ENCODE peak calls at places on chromosomes 4 and X, in seven cellular contexts. G is K562, B is A673, Q is hepatocyte, I is GM23248, J is neural progenitor cell, A is GM23338. H is an unnamed sample.
A peak's percentile ranks its signal among the peaks of the same experiment; 100 is the strongest.

GRCh38 chr4:158169516-158169915 is 3.3 kb downstream of the GASK1B start:
- DNase-seq in A (no peak), I (peak; percentile 52), G (no peak), Q (no peak), J (no peak), B (no peak), H (no peak)

GRCh38 chr4:22897520-22898108 is 204.9 kb downstream of the GBA3 start:
- DNase-seq in A (peak; percentile 67), G (peak; percentile 26), Q (peak; percentile 57), I (peak; percentile 29), B (peak; percentile 28), J (peak; percentile 39), H (peak; percentile 9)

GRCh38 chrX:14936561-14936960 is 63.3 kb downstream of the MOSPD2 start:
- DNase-seq in A (no peak), Q (peak; percentile 24), I (peak; percentile 84), G (peak; percentile 15), B (peak; percentile 20), J (no peak), H (peak; percentile 73)

GRCh38 chrX:111375747-111376146 is 36.2 kb downstream of the DCX start:
- DNase-seq in G (no peak), I (peak; percentile 16), Q (peak; percentile 41), J (peak; percentile 66), B (peak; percentile 3), A (peak; percentile 49), H (no peak)

GRCh38 chrX:30906726-30907125 is 17.7 kb upstream of the TAB3 start:
- DNase-seq in A (no peak), J (no peak), B (no peak), G (no peak), Q (no peak), I (peak; percentile 61), H (peak; percentile 92)

GRCh38 chr4:110163327-110164070 is 34.9 kb downstream of the ELOVL6 start:
- DNase-seq in A (no peak), G (no peak), B (no peak), I (peak; percentile 92), Q (no peak), J (no peak), H (peak; percentile 91)

GRCh38 chr4:6873792-6874461 is 35.7 kb upstream of the TBC1D14 start:
- DNase-seq in A (peak; percentile 81), G (peak; percentile 58), B (peak; percentile 67), I (peak; percentile 72), J (peak; percentile 80), Q (peak; percentile 85), H (peak; percentile 23)

GRCh38 chr4:8585721-8586161 is 5.5 kb downstream of the GPR78 start:
- DNase-seq in B (no peak), G (no peak), I (no peak), A (no peak), J (no peak), Q (no peak), H (no peak)

GRCh38 chr4:121885115-121885514 is 14.8 kb upstream of the BBS7 start:
- DNase-seq in I (no peak), G (no peak), Q (no peak), J (no peak), B (no peak), A (no peak), H (no peak)

GRCh38 chr4:81503586-81503985 is 31.9 kb upstream of the RASGEF1B start:
- DNase-seq in I (no peak), Q (no peak), A (no peak), J (no peak), G (no peak), B (no peak), H (no peak)

GRCh38 chr4:112075129-112075753 is 70.0 kb upstream of the FAM241A start:
- DNase-seq in B (peak; percentile 76), A (peak; percentile 77), Q (peak; percentile 67), J (peak; percentile 68), G (peak; percentile 54), I (peak; percentile 84), H (peak; percentile 32)

GRCh38 chr4:165592386-165592785 is 213.6 kb downstream of the CPE start:
- DNase-seq in A (no peak), Q (no peak), J (no peak), I (no peak), G (no peak), B (no peak), H (peak; percentile 87)

GRCh38 chrX:125378205-125378604 is 58.5 kb downstream of the TEX13C start:
- DNase-seq in A (peak; percentile 28), G (no peak), Q (peak; percentile 6), I (no peak), J (no peak), B (peak; percentile 9), H (no peak)

GRCh38 chrX:138191998-138192397 is 519.5 kb downstream of the FGF13 start:
- DNase-seq in A (peak; percentile 61), J (peak; percentile 64), I (peak; percentile 50), Q (peak; percentile 47), G (peak; percentile 10), B (peak; percentile 70), H (no peak)

GRCh38 chr4:4496604-4497372 is 45.1 kb downstream of the STX18 start:
- DNase-seq in A (no peak), G (peak; percentile 17), I (no peak), Q (no peak), J (no peak), B (no peak), H (no peak)

GRCh38 chr4:129561280-129561679 is 465.3 kb downstream of the C4orf33 start:
- DNase-seq in I (no peak), J (no peak), Q (no peak), B (no peak), A (no peak), G (no peak), H (no peak)

GRCh38 chrX:132395059-132395458 is 93.8 kb downstream of the MBNL3 start:
- DNase-seq in J (no peak), A (no peak), Q (no peak), I (no peak), B (no peak), G (no peak), H (no peak)

GRCh38 chrX:153735274-153735673 is 10.6 kb downstream of the ABCD1 start:
- DNase-seq in A (peak; percentile 48), J (no peak), I (peak; percentile 10), B (no peak), Q (no peak), G (peak; percentile 35), H (no peak)

GRCh38 chrX:17007134-17007768 is 60.8 kb downstream of the REPS2 start:
- DNase-seq in G (peak; percentile 20), B (peak; percentile 58), I (peak; percentile 31), Q (no peak), J (peak; percentile 41), A (peak; percentile 44), H (no peak)

GRCh38 chr4:158781963-158782362 is 13.1 kb downstream of the FNIP2 start:
- DNase-seq in Q (no peak), A (no peak), J (no peak), I (no peak), G (no peak), B (no peak), H (no peak)

GRCh38 chrX:87634361-87634760 is 116.8 kb downstream of the KLHL4 start:
- DNase-seq in I (no peak), G (no peak), J (no peak), A (no peak), B (no peak), Q (no peak), H (no peak)

GRCh38 chr4:94918543-94918942 is 160.8 kb downstream of the BMPR1B start:
- DNase-seq in I (no peak), G (no peak), J (no peak), Q (no peak), A (no peak), B (no peak), H (no peak)

GRCh38 chr4:81684357-81684756 is 212.7 kb upstream of the RASGEF1B start:
- DNase-seq in I (no peak), Q (no peak), G (no peak), B (peak; percentile 12), J (no peak), A (no peak), H (no peak)

GRCh38 chr4:184265566-184266351 is 48.1 kb upstream of the ENPP6 start:
- DNase-seq in A (no peak), Q (no peak), G (peak; percentile 54), J (no peak), I (peak; percentile 56), B (peak; percentile 35), H (peak; percentile 29)

GRCh38 chr4:17577660-17578481 is 873 bp downstream of the LAP3 start:
- DNase-seq in G (peak; percentile 47), J (no peak), Q (peak; percentile 61), B (no peak), I (peak; percentile 73), A (peak; percentile 18), H (peak; percentile 2)

GRCh38 chr4:13905543-13905942 is 278.0 kb upstream of the BOD1L1 start:
- DNase-seq in G (no peak), J (no peak), I (peak; percentile 30), Q (no peak), B (no peak), A (no peak), H (peak; percentile 84)

GRCh38 chrX:129754266-129755024 is 15.7 kb downstream of the XPNPEP2 start:
- DNase-seq in G (peak; percentile 49), B (no peak), Q (no peak), A (peak; percentile 65), I (no peak), J (peak; percentile 46), H (no peak)

GRCh38 chr4:8922481-8922880 is 50.8 kb upstream of the HMX1 start:
- DNase-seq in G (peak; percentile 0), B (no peak), I (no peak), J (no peak), Q (no peak), A (no peak), H (no peak)

GRCh38 chr4:128823025-128823661 is 13.6 kb downstream of the JADE1 start:
- DNase-seq in I (peak; percentile 95), G (no peak), A (no peak), B (peak; percentile 51), Q (no peak), J (no peak), H (peak; percentile 96)

DNA sequence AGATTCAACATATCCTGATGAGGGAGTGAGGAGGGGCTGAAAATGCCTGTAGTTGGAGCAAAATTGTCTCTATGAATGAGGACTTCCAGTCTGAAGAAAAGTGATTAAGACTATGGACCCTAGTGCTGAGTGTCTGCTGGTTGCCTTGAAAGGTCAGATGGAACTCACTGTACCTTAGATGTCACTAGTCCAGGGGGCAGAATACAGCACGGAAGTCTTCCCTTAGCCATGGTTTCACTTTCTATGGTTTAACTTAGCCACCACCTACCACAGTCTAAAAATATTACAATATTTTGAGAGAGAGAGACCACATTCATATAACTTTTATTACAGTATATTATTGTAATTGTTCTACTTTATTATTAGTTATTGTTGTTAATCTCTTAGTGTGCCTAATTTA is 223.1 kb downstream of the FMR1NB start:
- DNase-seq in B (no peak), A (no peak), G (no peak), Q (no peak), J (no peak), I (no peak), H (no peak)
- TF ChIP-seq EZH2 in B (no peak), A (no peak), G (no peak), Q (no peak), J (no peak), I (no peak), H (no peak)

GRCh38 chrX:55210931-55211677 is 9.0 kb upstream of the PAGE5 start:
- DNase-seq in J (no peak), A (no peak), I (no peak), Q (no peak), B (no peak), G (no peak), H (no peak)
- H3K4me3 ChIP-seq in J (no peak overlapping the region), A (no peak overlapping the region), I (no peak overlapping the region), Q (no peak overlapping the region), B (no peak overlapping the region), G (no peak overlapping the region), H (no peak overlapping the region)

GRCh38 chr4:48484494-48485168 is 1.5 kb downstream of the SLC10A4 start:
- DNase-seq in Q (no peak), A (peak; percentile 47), G (peak; percentile 49), J (no peak), I (no peak), B (no peak), H (no peak)
- TF ChIP-seq EZH2 in Q (no peak), A (peak; percentile 23), G (no peak), J (no peak), I (peak; percentile 38), B (no peak), H (no peak)

GRCh38 chr4:107210450-107211239 is 174.5 kb upstream of the DKK2 start:
- DNase-seq in Q (no peak), J (no peak), A (no peak), G (no peak), I (peak; percentile 3), B (peak; percentile 12), H (peak; percentile 16)
- H3K4me3 ChIP-seq in Q (no peak overlapping the region), J (no peak overlapping the region), A (no peak overlapping the region), G (no peak overlapping the region), I (no peak overlapping the region), B (no peak overlapping the region), H (peak overlapping the region; percentile 16)